ENCODE peak calls at places on chromosomes 5 and 9, in six cellular contexts. Z is kidney tubule cell, N is Right ventricle myocardium superior, P is memory B cell, V is A172, X is Kasumi-1. M is an unnamed sample.

GRCh38 chr9:93891549-93892310 is 63.4 kb downstream of the BARX1 start:
- DNase-seq in Z (no peak), N (peak), P (no peak), V (no peak), X (no peak), M (no peak)

GRCh38 chr9:17315341-17315740 is 180.5 kb downstream of the CNTLN start:
- DNase-seq in Z (no peak), N (no peak), P (no peak), V (no peak), X (no peak), M (no peak)

GRCh38 chr9:1332161-1332560 is 282.0 kb downstream of the DMRT2 start:
- DNase-seq in Z (no peak), N (no peak), P (no peak), V (peak), X (no peak), M (no peak)

GRCh38 chr9:75712690-75713089 is 177.8 kb upstream of the PCSK5 start:
- DNase-seq in Z (peak), N (no peak), P (no peak), V (no peak), X (no peak), M (no peak)

GRCh38 chr9:80435591-80435990 is 863.8 kb downstream of the TLE4 start:
- DNase-seq in Z (no peak), N (no peak), P (no peak), V (no peak), X (no peak), M (no peak)

GRCh38 chr9:94681508-94681907 is 42.2 kb upstream of the FBP1 start:
- DNase-seq in Z (peak), N (peak), P (peak), V (peak), X (peak), M (peak)

GRCh38 chr9:72124947-72125346 is 24.3 kb upstream of the GDA start:
- DNase-seq in Z (no peak), N (no peak), P (no peak), V (no peak), X (no peak), M (no peak)

GRCh38 chr5:87127956-87128687 is 139.6 kb upstream of the RASA1 start:
- DNase-seq in Z (peak), N (no peak), P (no peak), V (peak), X (no peak), M (no peak)

GRCh38 chr9:29209748-29210276 is 1636.5 kb upstream of the C9orf72 start:
- DNase-seq in Z (no peak), N (no peak), P (no peak), V (no peak), X (no peak), M (no peak)

GRCh38 chr9:91243029-91243428 is 118.7 kb downstream of the AUH start:
- DNase-seq in Z (no peak), N (no peak), P (no peak), V (no peak), X (no peak), M (no peak)

GRCh38 chr5:146130440-146131045 is 25.2 kb upstream of the PLAC8L1 start:
- DNase-seq in Z (peak), N (no peak), P (no peak), V (peak), X (peak), M (peak)

GRCh38 chr5:3131161-3131560 is 379.7 kb upstream of the IRX2 start:
- DNase-seq in Z (no peak), N (no peak), P (no peak), V (no peak), X (no peak), M (no peak)

GRCh38 chr9:115209601-115210306 is 91.8 kb upstream of the TNC start:
- DNase-seq in Z (peak), N (no peak), P (no peak), V (peak), X (no peak), M (no peak)

GRCh38 chr9:34139477-34140146 is 13.1 kb upstream of the DCAF12 start:
- DNase-seq in Z (peak), N (peak), P (no peak), V (peak), X (peak), M (peak)

GRCh38 chr5:117302949-117303348 is 728.3 kb upstream of the SEMA6A start:
- DNase-seq in Z (no peak), N (no peak), P (no peak), V (no peak), X (no peak), M (no peak)

M was measured in stromal cell of bone marrow.